ENCODE peak calls at places on chromosomes 6 and 20, in eight cellular contexts. H is IMR-90, V is HL-60, J is foreskin keratinocyte, E is ovary, M is transverse colon, P is astrocyte, C is SK-N-SH. K is an unnamed sample.

GRCh38 chr6:146905313-146905712 is 298.9 kb upstream of the STXBP5 start:
- DNase-seq in H (peak; percentile 42), V (no peak), J (peak; percentile 54), E (no peak), M (no peak), P (peak; percentile 75), C (peak; percentile 15), K (peak; percentile 20)

GRCh38 chr6:139590206-139590605 is 215.8 kb upstream of the CITED2 start:
- DNase-seq in H (no peak), V (no peak), J (no peak), E (no peak), M (peak; percentile 21), P (no peak), C (no peak), K (no peak)

GRCh38 chr6:77092971-77093370 is 370.3 kb downstream of the HTR1B start:
- DNase-seq in H (peak; percentile 85), V (no peak), J (no peak), E (no peak), M (no peak), P (peak; percentile 1), C (no peak), K (peak; percentile 68)

GRCh38 chr6:49052901-49053300 is 410.2 kb downstream of the MMUT start:
- DNase-seq in H (no peak), V (no peak), J (peak; percentile 94), E (no peak), M (no peak), P (peak; percentile 33), C (no peak), K (no peak)

GRCh38 chr6:134503542-134504281 is 185.8 kb upstream of the SGK1 start:
- DNase-seq in H (no peak), V (no peak), J (peak; percentile 21), E (no peak), M (no peak), P (peak; percentile 29), C (no peak), K (no peak)

GRCh38 chr6:43742931-43743632 is 26.9 kb upstream of the VEGFA start:
- DNase-seq in H (no peak), V (no peak), J (no peak), E (no peak), M (no peak), P (no peak), C (peak; percentile 3), K (no peak)

GRCh38 chr20:39903806-39904205 is 785.2 kb downstream of the MAFB start:
- DNase-seq in H (no peak), V (no peak), J (no peak), E (no peak), M (no peak), P (no peak), C (no peak), K (no peak)

GRCh38 chr6:128487746-128488145 is 32.7 kb downstream of the PTPRK start:
- DNase-seq in H (peak; percentile 85), V (no peak), J (peak; percentile 85), E (no peak), M (no peak), P (peak; percentile 97), C (no peak), K (peak; percentile 71)

GRCh38 chr6:25942561-25943147 is 12.2 kb upstream of the SLC17A2 start:
- DNase-seq in H (peak; percentile 55), V (no peak), J (no peak), E (no peak), M (no peak), P (no peak), C (peak; percentile 25), K (peak; percentile 24)

GRCh38 chr20:47973519-47974233 is 188.4 kb upstream of the SULF2 start:
- DNase-seq in H (no peak), V (no peak), J (no peak), E (no peak), M (no peak), P (peak; percentile 40), C (no peak), K (peak; percentile 16)

GRCh38 chr20:61532736-61533135 is 280.7 kb downstream of the CDH4 start:
- DNase-seq in H (no peak), V (no peak), J (no peak), E (no peak), M (no peak), P (no peak), C (no peak), K (no peak)

GRCh38 chr6:45419574-45420082 is 41.9 kb upstream of the SUPT3H start:
- DNase-seq in H (no peak), V (no peak), J (peak; percentile 68), E (peak; percentile 60), M (peak; percentile 72), P (peak; percentile 43), C (peak; percentile 55), K (peak; percentile 24)

GRCh38 chr6:45421700-45422540 is 44.2 kb upstream of the SUPT3H start:
- DNase-seq in H (peak; percentile 67), V (peak; percentile 64), J (peak; percentile 58), E (peak; percentile 73), M (peak; percentile 66), P (peak; percentile 58), C (peak; percentile 76), K (peak; percentile 54)

GRCh38 chr6:45422541-45423110 is 44.9 kb upstream of the SUPT3H start:
- DNase-seq in H (peak; percentile 55), V (no peak), J (no peak), E (peak; percentile 62), M (peak; percentile 47), P (peak; percentile 55), C (peak; percentile 56), K (peak; percentile 55)

GRCh38 chr6:45420909-45421699 is 43.4 kb upstream of the SUPT3H start:
- DNase-seq in H (no peak), V (no peak), J (no peak), E (no peak), M (no peak), P (no peak), C (no peak), K (no peak)

GRCh38 chr6:45420083-45420908 is 42.6 kb upstream of the SUPT3H start:
- DNase-seq in H (peak; percentile 64), V (no peak), J (peak; percentile 40), E (peak; percentile 36), M (peak; percentile 56), P (peak; percentile 88), C (peak; percentile 19), K (peak; percentile 53)
- H3K27ac ChIP-seq in H (no peak overlapping the region), V (peak overlapping the region; percentile 96), J (peak overlapping the region; percentile 53), E (no peak overlapping the region), M (peak overlapping the region; percentile 80), P (peak overlapping the region; percentile 88), C (no peak overlapping the region), K (peak overlapping the region; percentile 74)

DNA sequence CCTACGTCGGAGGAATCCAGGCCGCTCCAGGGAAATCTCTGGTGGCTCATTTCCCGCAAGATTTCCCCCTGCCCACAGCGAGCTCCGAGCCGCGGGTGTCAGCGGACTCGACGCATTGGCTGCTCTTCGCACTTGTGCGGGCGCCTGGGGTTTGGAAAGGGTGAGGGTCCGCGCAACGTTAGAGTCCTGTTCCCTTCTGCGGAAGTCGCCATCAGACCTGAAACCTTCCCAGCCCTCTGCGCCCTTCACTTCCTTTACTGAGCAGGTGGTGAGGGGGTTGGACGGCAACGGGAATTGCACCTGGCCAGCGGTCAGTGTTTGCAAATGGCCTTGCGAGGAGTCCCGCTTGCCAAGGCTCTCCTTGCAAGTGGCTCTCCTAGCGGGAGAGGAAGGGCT is 8.4 kb downstream of the PAX1 start:
- DNase-seq in H (no peak), V (no peak), J (no peak), E (no peak), M (no peak), P (no peak), C (no peak), K (no peak)
- H3K27me3 ChIP-seq in H (peaks cover 31% of the 10 kb centered on the region), V (peaks cover 66% of the 10 kb centered on the region), J (peaks cover 82% of the 10 kb centered on the region), E (no peaks in the 10 kb centered on the region), M (peaks cover 95% of the 10 kb centered on the region), P (peaks cover 29% of the 10 kb centered on the region), C (peaks cover 80% of the 10 kb centered on the region), K (peaks cover 44% of the 10 kb centered on the region)

GRCh38 chr6:53737746-53738145 is 57.1 kb upstream of the LRRC1 start:
- DNase-seq in H (no peak), V (no peak), J (peak; percentile 69), E (no peak), M (peak; percentile 26), P (no peak), C (no peak), K (no peak)

GRCh38 chr6:53731906-53732636 is 62.7 kb upstream of the LRRC1 start:
- DNase-seq in H (no peak), V (no peak), J (no peak), E (no peak), M (no peak), P (peak; percentile 36), C (no peak), K (no peak)

GRCh38 chr6:53730767-53731166 is 64.0 kb upstream of the LRRC1 start:
- DNase-seq in H (no peak), V (no peak), J (no peak), E (no peak), M (no peak), P (no peak), C (no peak), K (no peak)

GRCh38 chr6:53735896-53736295 is 58.9 kb upstream of the LRRC1 start:
- DNase-seq in H (no peak), V (no peak), J (no peak), E (no peak), M (peak; percentile 23), P (no peak), C (no peak), K (no peak)

DNA sequence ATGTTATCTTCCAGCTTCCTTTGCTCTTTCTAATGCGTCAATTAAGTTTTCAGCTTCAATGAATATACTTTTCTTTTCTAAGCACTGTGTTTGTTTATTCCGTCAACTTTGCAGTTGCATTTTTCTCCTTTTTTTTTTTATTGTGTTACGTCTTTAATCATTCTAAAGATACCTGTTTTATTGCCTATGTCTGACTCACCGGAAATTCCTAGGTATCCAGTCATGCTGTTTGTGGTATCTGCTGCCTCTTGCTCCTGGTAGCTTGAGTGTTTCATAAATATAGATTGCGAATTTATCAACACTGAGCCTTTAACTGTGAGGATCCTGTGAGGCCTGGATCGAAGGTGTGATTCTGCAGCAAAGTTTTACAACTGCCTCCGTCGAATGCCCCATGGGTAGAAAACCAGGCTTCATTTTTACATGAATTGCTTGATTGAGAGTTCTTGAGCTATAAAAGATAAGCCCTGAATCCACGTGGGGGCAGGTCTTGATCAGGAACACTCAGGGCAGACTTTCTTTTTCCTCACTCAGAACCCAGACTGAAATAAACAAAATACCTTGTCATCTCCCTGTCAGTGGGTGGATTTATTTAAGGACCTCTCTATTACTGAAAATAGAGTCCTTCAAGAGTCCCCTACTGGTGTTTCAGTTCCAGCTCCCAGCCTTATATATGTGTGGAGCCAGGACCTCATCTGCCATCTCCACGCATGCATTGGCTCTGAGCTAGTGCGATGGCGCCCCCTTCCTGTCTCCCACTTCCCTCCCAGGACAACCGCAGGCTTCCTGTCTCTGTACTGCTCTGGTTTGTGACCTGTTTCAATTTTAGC is 60.1 kb upstream of the LRRC1 start:
- DNase-seq in H (peak; percentile 78), V (no peak), J (peak; percentile 97), E (no peak), M (peak; percentile 68), P (peak; percentile 93), C (peak; percentile 9), K (peak; percentile 72)
- TF ChIP-seq CTCF in H (peak; percentile 37), V (no peak), J (peak; percentile 75), E (no peak), M (no peak), P (peak; percentile 31), C (peak; percentile 46), K (peak; percentile 66)

DNA sequence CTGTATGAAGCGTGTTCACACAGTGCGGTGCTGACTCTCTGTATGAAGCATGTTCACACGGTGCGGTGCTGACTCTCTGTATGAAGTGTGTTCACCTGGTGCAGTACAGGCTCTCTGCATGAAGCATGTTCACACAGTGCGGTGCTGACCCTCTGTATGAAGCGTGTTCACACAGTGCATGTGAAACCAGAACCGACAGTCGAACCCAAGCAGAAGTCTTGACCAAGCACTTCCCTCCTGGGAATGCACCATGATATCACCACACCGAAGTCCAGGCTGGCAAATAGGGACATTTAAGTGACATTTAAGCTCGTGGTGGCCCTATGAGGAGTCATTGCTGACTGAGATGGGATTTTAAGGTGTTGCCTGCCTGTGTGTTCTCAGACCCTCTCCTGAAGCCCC is 11.3 kb upstream of the SERPINB1 start:
- DNase-seq in H (no peak), V (no peak), J (no peak), E (no peak), M (no peak), P (no peak), C (no peak), K (no peak)
- H3K27ac ChIP-seq in H (peak overlapping the region; percentile 97), V (peak overlapping the region; percentile 17), J (no peak overlapping the region), E (no peak overlapping the region), M (no peak overlapping the region), P (peak overlapping the region; percentile 92), C (no peak overlapping the region), K (peak overlapping the region; percentile 38)

K was measured in brain microvascular endothelial cell.